ENCODE peak calls at places on chromosomes 6 and 20, in ten cellular contexts. T, I, U, G, V, Y, Z, P, F and R are unnamed samples.

GRCh38 chr20:14622796-14623195 is 285.4 kb upstream of the FLRT3 start:
- DNase-seq in T (peak; percentile 5), Y (peak; percentile 48), G (peak; percentile 65), V (peak; percentile 60), I (peak; percentile 16), Z (no peak), F (peak; percentile 79), P (no peak), U (peak; percentile 15), R (no peak)

GRCh38 chr6:27668442-27669275 is 195.8 kb upstream of the ZNF184 start:
- DNase-seq in I (peak; percentile 82), F (peak; percentile 60), P (no peak), Z (no peak), Y (peak; percentile 74), G (peak; percentile 61), U (peak; percentile 80), V (peak; percentile 60), T (peak; percentile 89), R (no peak)

GRCh38 chr6:18213439-18213838 is 50.9 kb downstream of the DEK start:
- DNase-seq in U (no peak), V (no peak), I (no peak), P (no peak), G (no peak), Y (no peak), T (peak; percentile 30), F (no peak), Z (no peak), R (no peak)

GRCh38 chr6:128039542-128039941 is 138.7 kb upstream of the THEMIS start:
- DNase-seq in V (no peak), U (no peak), F (no peak), I (no peak), T (no peak), P (no peak), Z (no peak), Y (no peak), G (no peak), R (no peak)

GRCh38 chr20:36950432-36951197 is 893 bp downstream of the SAMHD1 start:
- DNase-seq in F (peak; percentile 32), Y (no peak), V (peak; percentile 52), P (peak; percentile 47), I (no peak), G (peak; percentile 39), U (no peak), T (peak; percentile 48), Z (no peak), R (no peak)

GRCh38 chr6:29887819-29888581 is 54.3 kb upstream of the HLA-A start:
- DNase-seq in T (no peak), U (peak; percentile 18), P (peak; percentile 82), Z (no peak), Y (no peak), I (no peak), F (peak; percentile 26), G (peak; percentile 6), V (peak; percentile 51), R (peak; percentile 74)

GRCh38 chr6:37005061-37005810 is at the start of gene FGD2:
- DNase-seq in Y (no peak), I (no peak), T (peak; percentile 89), P (no peak), F (no peak), U (no peak), V (no peak), Z (no peak), G (no peak), R (peak; percentile 75)

GRCh38 chr6:92126088-92126487 is 1293.3 kb downstream of the EPHA7 start:
- DNase-seq in T (no peak), Z (no peak), F (no peak), V (no peak), P (no peak), I (no peak), U (no peak), G (no peak), Y (no peak), R (no peak)

GRCh38 chr6:68575765-68576439 is 59.2 kb upstream of the ADGRB3 start:
- DNase-seq in I (no peak), Y (peak; percentile 15), U (no peak), P (no peak), T (no peak), Z (no peak), G (no peak), V (peak; percentile 5), F (peak; percentile 0), R (no peak)

GRCh38 chr6:150417247-150417646 is 48.4 kb downstream of the IYD start:
- DNase-seq in F (no peak), V (no peak), Y (no peak), U (no peak), I (no peak), G (no peak), P (no peak), T (no peak), Z (no peak), R (no peak)

GRCh38 chr6:131135244-131136020 is at the start of gene AKAP7:
- DNase-seq in Z (peak; percentile 57), I (peak; percentile 48), V (peak; percentile 88), F (peak; percentile 77), U (peak; percentile 52), Y (peak; percentile 49), T (peak; percentile 60), G (peak; percentile 49), P (peak; percentile 83), R (peak; percentile 68)

GRCh38 chr6:72890671-72891070 is 268.8 kb downstream of the KCNQ5 start:
- DNase-seq in U (no peak), V (no peak), Y (no peak), P (no peak), F (peak; percentile 7), T (no peak), G (peak; percentile 28), I (no peak), Z (no peak), R (no peak)

GRCh38 chr6:97497713-97498331 is 214.8 kb upstream of the MMS22L start:
- DNase-seq in Z (peak; percentile 34), I (peak; percentile 54), G (peak; percentile 73), Y (peak; percentile 63), U (peak; percentile 49), V (peak; percentile 77), T (peak; percentile 76), P (peak; percentile 58), F (peak; percentile 78), R (peak; percentile 34)

GRCh38 chr6:5930143-5930770 is 76.5 kb downstream of the NRN1 start:
- DNase-seq in T (no peak), I (no peak), Y (no peak), Z (no peak), P (no peak), F (no peak), U (no peak), G (no peak), V (no peak), R (no peak)

GRCh38 chr20:60046860-60047259 is 88.6 kb downstream of the CDH26 start:
- DNase-seq in T (no peak), Z (no peak), G (no peak), Y (no peak), V (no peak), U (no peak), F (no peak), I (no peak), P (no peak), R (no peak)

GRCh38 chr6:121810346-121811032 is 375.0 kb downstream of the GJA1 start:
- DNase-seq in U (no peak), P (no peak), V (no peak), Y (no peak), Z (no peak), I (no peak), F (no peak), G (no peak), T (no peak), R (no peak)

GRCh38 chr6:154370545-154370944 is 13.9 kb upstream of the IPCEF1 start:
- DNase-seq in Y (peak; percentile 30), T (peak; percentile 10), V (peak; percentile 59), Z (no peak), F (peak; percentile 55), P (no peak), G (peak; percentile 64), U (peak; percentile 18), I (peak; percentile 34), R (no peak)

GRCh38 chr20:17895641-17896246 is 72.8 kb downstream of the SNX5 start:
- DNase-seq in P (peak; percentile 58), U (no peak), Z (no peak), V (peak; percentile 64), Y (no peak), T (peak; percentile 59), F (peak; percentile 61), I (peak; percentile 63), G (peak; percentile 60), R (peak; percentile 44)

GRCh38 chr20:35171753-35172433 is at the start of gene PROCR:
- DNase-seq in Y (peak; percentile 34), F (peak; percentile 93), Z (no peak), V (peak; percentile 95), I (peak; percentile 91), G (peak; percentile 93), P (peak; percentile 82), U (peak; percentile 92), T (no peak), R (no peak)

DNA sequence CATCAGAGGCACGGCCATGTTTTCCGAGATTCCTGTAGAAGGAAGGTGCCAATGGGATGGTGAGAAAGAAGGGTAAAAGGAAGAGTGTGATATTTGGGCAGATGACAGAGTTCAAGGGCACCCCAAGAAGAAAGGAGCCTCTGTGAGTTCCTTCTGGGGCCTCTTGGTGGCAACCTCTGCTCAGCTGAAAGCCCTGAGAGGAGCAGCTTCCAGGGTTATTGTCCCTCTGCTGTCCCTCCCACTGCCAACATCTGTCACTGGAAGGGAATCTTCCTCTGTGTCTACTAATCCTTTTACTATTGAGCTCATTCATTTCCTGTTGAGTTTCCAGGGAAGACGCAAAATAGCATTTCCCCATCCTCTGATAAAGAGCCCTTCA is 40.0 kb upstream of the KCNK16 start:
- DNase-seq in I (no peak), F (peak; percentile 10), Y (no peak), P (no peak), Z (no peak), V (no peak), G (no peak), U (no peak), T (no peak), R (no peak)
- TF ChIP-seq CTCF in I (peak; percentile 8), F (no peak), Y (peak; percentile 34), P (no peak), Z (no peak), V (no peak), G (no peak), U (no peak), T (peak; percentile 13), R (no peak)

GRCh38 chr6:159608961-159609673 is 83.9 kb downstream of the SOD2 start:
- DNase-seq in Y (peak; percentile 21), T (peak; percentile 52), U (peak; percentile 58), I (peak; percentile 25), P (no peak), G (peak; percentile 52), Z (no peak), V (peak; percentile 65), F (peak; percentile 45), R (no peak)
- TF ChIP-seq CTCF in Y (peak; percentile 50), T (peak; percentile 61), U (peak; percentile 95), I (peak; percentile 50), P (peak; percentile 29), G (peak; percentile 81), Z (no peak), V (peak; percentile 74), F (peak; percentile 68), R (no peak)

GRCh38 chr6:133368664-133369063 is 127.5 kb downstream of the EYA4 start:
- DNase-seq in P (no peak), U (peak; percentile 12), T (no peak), F (no peak), G (no peak), I (no peak), Y (peak; percentile 67), Z (no peak), V (no peak), R (no peak)
- TF ChIP-seq CTCF in P (peak; percentile 43), U (peak; percentile 21), T (no peak), F (no peak), G (no peak), I (no peak), Y (peak; percentile 63), Z (no peak), V (no peak), R (no peak)

GRCh38 chr6:2244261-2245102 is 923 bp downstream of the GMDS start:
- DNase-seq in V (peak; percentile 9), F (no peak), Y (no peak), I (no peak), P (no peak), U (no peak), G (no peak), T (peak; percentile 41), Z (no peak), R (no peak)
- TF ChIP-seq CTCF in V (no peak), F (no peak), Y (no peak), I (no peak), P (no peak), U (no peak), G (no peak), T (no peak), Z (no peak), R (no peak)